ENCODE peak calls at places on chromosomes 5 and 9, in nine cellular contexts. One of them, this sample, is unnamed.

GRCh38 chr5:42621662-42622061 is 135.0 kb upstream of the CCDC152 start:
- DNase-seq in mesothelial cell of epicardium: no peak
- DNase-seq in HCT116: no peak
- DNase-seq in upper lobe of left lung: no peak
- DNase-seq in activated CD8-positive, alpha-beta T cell treated with anti-CD3 and anti-CD28 coated beads for 36 hours: no peak
- DNase-seq in psoas muscle: no peak
- DNase-seq in B cell: no peak
- DNase-seq in transverse colon: no peak
- DNase-seq in foreskin fibroblast: peak
- DNase-seq in this sample: no peak

GRCh38 chr5:141366016-141366896 is 2.3 kb downstream of the PCDHGA5 start:
- DNase-seq in mesothelial cell of epicardium: no peak
- DNase-seq in psoas muscle: no peak
- DNase-seq in activated CD8-positive, alpha-beta T cell treated with anti-CD3 and anti-CD28 coated beads for 36 hours: no peak
- DNase-seq in HCT116: no peak
- DNase-seq in upper lobe of left lung: no peak
- DNase-seq in transverse colon: no peak
- DNase-seq in B cell: no peak
- DNase-seq in foreskin fibroblast: no peak
- DNase-seq in this sample: no peak

GRCh38 chr9:78595200-78595945 is 298.4 kb downstream of the PSAT1 start:
- DNase-seq in foreskin fibroblast: peak
- DNase-seq in mesothelial cell of epicardium: no peak
- DNase-seq in B cell: no peak
- DNase-seq in HCT116: no peak
- DNase-seq in upper lobe of left lung: no peak
- DNase-seq in activated CD8-positive, alpha-beta T cell treated with anti-CD3 and anti-CD28 coated beads for 36 hours: no peak
- DNase-seq in psoas muscle: no peak
- DNase-seq in transverse colon: no peak
- DNase-seq in this sample: no peak

GRCh38 chr9:84597131-84597530 is 72.4 kb upstream of the NTRK2 start:
- DNase-seq in activated CD8-positive, alpha-beta T cell treated with anti-CD3 and anti-CD28 coated beads for 36 hours: no peak
- DNase-seq in upper lobe of left lung: no peak
- DNase-seq in HCT116: no peak
- DNase-seq in foreskin fibroblast: no peak
- DNase-seq in mesothelial cell of epicardium: no peak
- DNase-seq in transverse colon: no peak
- DNase-seq in psoas muscle: no peak
- DNase-seq in B cell: no peak
- DNase-seq in this sample: no peak

GRCh38 chr5:170296935-170297588 is 515 bp downstream of the LCP2 start:
- DNase-seq in HCT116: no peak
- DNase-seq in activated CD8-positive, alpha-beta T cell treated with anti-CD3 and anti-CD28 coated beads for 36 hours: no peak
- DNase-seq in transverse colon: no peak
- DNase-seq in upper lobe of left lung: no peak
- DNase-seq in psoas muscle: no peak
- DNase-seq in mesothelial cell of epicardium: no peak
- DNase-seq in foreskin fibroblast: no peak
- DNase-seq in B cell: no peak
- DNase-seq in this sample: no peak

GRCh38 chr9:126671983-126672382 is 58.3 kb downstream of the LMX1B start:
- DNase-seq in upper lobe of left lung: no peak
- DNase-seq in B cell: no peak
- DNase-seq in mesothelial cell of epicardium: no peak
- DNase-seq in foreskin fibroblast: no peak
- DNase-seq in transverse colon: no peak
- DNase-seq in psoas muscle: no peak
- DNase-seq in HCT116: no peak
- DNase-seq in activated CD8-positive, alpha-beta T cell treated with anti-CD3 and anti-CD28 coated beads for 36 hours: no peak
- DNase-seq in this sample: no peak

GRCh38 chr5:23389543-23390215 is 117.7 kb upstream of the PRDM9 start:
- DNase-seq in transverse colon: no peak
- DNase-seq in upper lobe of left lung: no peak
- DNase-seq in HCT116: no peak
- DNase-seq in activated CD8-positive, alpha-beta T cell treated with anti-CD3 and anti-CD28 coated beads for 36 hours: no peak
- DNase-seq in mesothelial cell of epicardium: no peak
- DNase-seq in B cell: no peak
- DNase-seq in foreskin fibroblast: no peak
- DNase-seq in psoas muscle: no peak
- DNase-seq in this sample: no peak

GRCh38 chr5:133523921-133524320 is 88.4 kb downstream of the FSTL4 start:
- DNase-seq in upper lobe of left lung: no peak
- DNase-seq in transverse colon: no peak
- DNase-seq in activated CD8-positive, alpha-beta T cell treated with anti-CD3 and anti-CD28 coated beads for 36 hours: no peak
- DNase-seq in foreskin fibroblast: no peak
- DNase-seq in HCT116: no peak
- DNase-seq in B cell: no peak
- DNase-seq in psoas muscle: no peak
- DNase-seq in mesothelial cell of epicardium: no peak
- DNase-seq in this sample: no peak

GRCh38 chr5:43120720-43121564 is at the start of gene ZNF131:
- DNase-seq in HCT116: peak
- DNase-seq in foreskin fibroblast: peak
- DNase-seq in psoas muscle: peak
- DNase-seq in upper lobe of left lung: peak
- DNase-seq in transverse colon: peak
- DNase-seq in mesothelial cell of epicardium: peak
- DNase-seq in activated CD8-positive, alpha-beta T cell treated with anti-CD3 and anti-CD28 coated beads for 36 hours: peak
- DNase-seq in B cell: peak
- DNase-seq in this sample: peak

GRCh38 chr9:16445141-16445920 is 425.1 kb downstream of the BNC2 start:
- DNase-seq in activated CD8-positive, alpha-beta T cell treated with anti-CD3 and anti-CD28 coated beads for 36 hours: no peak
- DNase-seq in transverse colon: no peak
- DNase-seq in HCT116: no peak
- DNase-seq in psoas muscle: no peak
- DNase-seq in foreskin fibroblast: peak
- DNase-seq in upper lobe of left lung: no peak
- DNase-seq in mesothelial cell of epicardium: no peak
- DNase-seq in B cell: no peak
- DNase-seq in this sample: no peak

GRCh38 chr9:89361031-89361430 is 42.7 kb downstream of the SECISBP2 start:
- DNase-seq in transverse colon: no peak
- DNase-seq in mesothelial cell of epicardium: no peak
- DNase-seq in activated CD8-positive, alpha-beta T cell treated with anti-CD3 and anti-CD28 coated beads for 36 hours: no peak
- DNase-seq in HCT116: no peak
- DNase-seq in foreskin fibroblast: no peak
- DNase-seq in B cell: peak
- DNase-seq in psoas muscle: no peak
- DNase-seq in upper lobe of left lung: no peak
- DNase-seq in this sample: no peak

GRCh38 chr9:34413229-34413852 is 36.6 kb upstream of the MYORG start:
- DNase-seq in upper lobe of left lung: no peak
- DNase-seq in psoas muscle: no peak
- DNase-seq in transverse colon: peak
- DNase-seq in foreskin fibroblast: peak
- DNase-seq in mesothelial cell of epicardium: peak
- DNase-seq in HCT116: no peak
- DNase-seq in activated CD8-positive, alpha-beta T cell treated with anti-CD3 and anti-CD28 coated beads for 36 hours: peak
- DNase-seq in B cell: no peak
- DNase-seq in this sample: peak

GRCh38 chr5:124748687-124749594 is 2.5 kb upstream of the ZNF608 start:
- DNase-seq in upper lobe of left lung: peak
- DNase-seq in mesothelial cell of epicardium: peak
- DNase-seq in foreskin fibroblast: peak
- DNase-seq in psoas muscle: peak
- DNase-seq in HCT116: peak
- DNase-seq in transverse colon: peak
- DNase-seq in activated CD8-positive, alpha-beta T cell treated with anti-CD3 and anti-CD28 coated beads for 36 hours: peak
- DNase-seq in B cell: peak
- DNase-seq in this sample: peak

GRCh38 chr5:68172314-68172713 is 43.2 kb upstream of the PIK3R1 start:
- DNase-seq in upper lobe of left lung: no peak
- DNase-seq in activated CD8-positive, alpha-beta T cell treated with anti-CD3 and anti-CD28 coated beads for 36 hours: no peak
- DNase-seq in transverse colon: no peak
- DNase-seq in B cell: no peak
- DNase-seq in HCT116: no peak
- DNase-seq in foreskin fibroblast: no peak
- DNase-seq in psoas muscle: peak
- DNase-seq in mesothelial cell of epicardium: no peak
- DNase-seq in this sample: no peak

GRCh38 chr9:118183571-118183970 is 479.4 kb downstream of the TLR4 start:
- DNase-seq in transverse colon: no peak
- DNase-seq in psoas muscle: no peak
- DNase-seq in HCT116: no peak
- DNase-seq in activated CD8-positive, alpha-beta T cell treated with anti-CD3 and anti-CD28 coated beads for 36 hours: no peak
- DNase-seq in B cell: no peak
- DNase-seq in upper lobe of left lung: no peak
- DNase-seq in mesothelial cell of epicardium: no peak
- DNase-seq in foreskin fibroblast: no peak
- DNase-seq in this sample: no peak

DNA sequence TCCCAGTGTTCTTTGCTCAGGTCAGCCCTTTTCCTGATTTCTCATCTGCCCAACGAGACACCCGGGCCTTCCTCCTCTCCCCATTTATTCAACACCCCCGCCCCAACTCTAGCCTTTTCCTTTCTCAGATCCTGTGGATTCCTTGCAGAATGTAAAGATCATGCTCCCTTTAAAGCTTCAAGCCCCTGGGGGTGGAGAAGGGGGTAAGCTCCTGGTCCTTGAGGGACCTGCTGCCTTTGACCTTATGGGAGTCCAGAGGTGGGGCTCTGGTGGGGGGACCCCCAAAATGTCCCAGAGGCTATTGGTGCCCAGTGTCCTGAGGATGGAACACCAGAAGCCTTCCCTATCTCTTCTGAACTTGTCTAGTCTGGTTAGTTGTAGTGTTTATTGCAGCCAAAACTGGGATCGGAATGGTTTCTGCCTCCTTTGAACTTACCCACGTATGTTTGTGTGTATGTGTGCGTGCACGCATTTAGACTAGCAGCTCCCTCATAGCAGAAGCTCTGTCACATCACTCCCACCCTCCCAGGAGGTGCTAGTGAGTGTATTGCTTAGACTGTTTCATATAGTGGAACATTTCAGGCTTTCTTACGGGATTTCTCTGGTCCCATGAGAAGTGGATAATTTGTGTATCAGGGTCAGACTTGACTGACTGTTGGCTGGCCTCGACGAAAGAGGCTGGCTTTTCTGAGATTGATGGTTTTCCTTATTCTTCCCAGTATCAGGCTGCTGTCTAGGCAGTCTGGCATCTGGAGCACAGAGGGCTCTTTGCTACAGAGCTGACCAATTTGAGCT is 1.1 kb downstream of the GALNT10 start:
- DNase-seq in psoas muscle: no peak
- DNase-seq in upper lobe of left lung: no peak
- DNase-seq in HCT116: no peak
- DNase-seq in mesothelial cell of epicardium: no peak
- DNase-seq in activated CD8-positive, alpha-beta T cell treated with anti-CD3 and anti-CD28 coated beads for 36 hours: peak
- DNase-seq in transverse colon: no peak
- DNase-seq in B cell: no peak
- DNase-seq in foreskin fibroblast: peak
- DNase-seq in this sample: no peak
- TF ChIP-seq CTCF in psoas muscle: no peak
- TF ChIP-seq CTCF in upper lobe of left lung: no peak
- TF ChIP-seq CTCF in HCT116: no peak
- TF ChIP-seq CTCF in mesothelial cell of epicardium: no peak
- TF ChIP-seq CTCF in activated CD8-positive, alpha-beta T cell treated with anti-CD3 and anti-CD28 coated beads for 36 hours: no peak
- TF ChIP-seq CTCF in transverse colon: no peak
- TF ChIP-seq CTCF in B cell: no peak
- TF ChIP-seq CTCF in foreskin fibroblast: peak
- TF ChIP-seq CTCF in this sample: no peak

DNA sequence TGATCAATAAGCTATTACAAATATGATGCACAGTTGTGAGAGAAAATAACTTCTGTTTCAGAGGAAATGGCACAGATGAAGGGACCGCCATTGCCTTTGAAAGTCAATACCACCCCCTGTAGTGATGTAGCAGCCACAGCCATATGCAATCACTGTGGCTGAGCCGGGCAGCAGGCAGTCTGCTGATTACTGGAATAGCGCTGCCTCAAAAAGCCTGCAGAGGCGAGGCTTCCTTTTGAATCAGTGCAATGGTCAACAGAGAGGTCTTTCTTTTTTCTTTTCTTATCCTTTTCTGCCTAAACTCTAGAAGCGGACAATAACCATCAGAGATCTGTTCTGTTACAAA is 265.1 kb upstream of the TAS2R1 start:
- DNase-seq in activated CD8-positive, alpha-beta T cell treated with anti-CD3 and anti-CD28 coated beads for 36 hours: no peak
- DNase-seq in mesothelial cell of epicardium: no peak
- DNase-seq in transverse colon: no peak
- DNase-seq in upper lobe of left lung: no peak
- DNase-seq in HCT116: no peak
- DNase-seq in B cell: no peak
- DNase-seq in foreskin fibroblast: no peak
- DNase-seq in psoas muscle: no peak
- DNase-seq in this sample: no peak
- TF ChIP-seq CTCF in activated CD8-positive, alpha-beta T cell treated with anti-CD3 and anti-CD28 coated beads for 36 hours: no peak
- TF ChIP-seq CTCF in mesothelial cell of epicardium: no peak
- TF ChIP-seq CTCF in transverse colon: no peak
- TF ChIP-seq CTCF in upper lobe of left lung: no peak
- TF ChIP-seq CTCF in HCT116: no peak
- TF ChIP-seq CTCF in B cell: no peak
- TF ChIP-seq CTCF in foreskin fibroblast: no peak
- TF ChIP-seq CTCF in psoas muscle: no peak
- TF ChIP-seq CTCF in this sample: no peak

GRCh38 chr9:105188746-105189145 is 55.7 kb upstream of the SLC44A1 start:
- DNase-seq in B cell: no peak
- DNase-seq in upper lobe of left lung: no peak
- DNase-seq in HCT116: no peak
- DNase-seq in mesothelial cell of epicardium: no peak
- DNase-seq in foreskin fibroblast: peak
- DNase-seq in activated CD8-positive, alpha-beta T cell treated with anti-CD3 and anti-CD28 coated beads for 36 hours: no peak
- DNase-seq in psoas muscle: no peak
- DNase-seq in transverse colon: no peak
- DNase-seq in this sample: no peak
- TF ChIP-seq CTCF in B cell: no peak
- TF ChIP-seq CTCF in upper lobe of left lung: no peak
- TF ChIP-seq CTCF in HCT116: no peak
- TF ChIP-seq CTCF in mesothelial cell of epicardium: no peak
- TF ChIP-seq CTCF in foreskin fibroblast: no peak
- TF ChIP-seq CTCF in activated CD8-positive, alpha-beta T cell treated with anti-CD3 and anti-CD28 coated beads for 36 hours: no peak
- TF ChIP-seq CTCF in psoas muscle: peak
- TF ChIP-seq CTCF in transverse colon: no peak
- TF ChIP-seq CTCF in this sample: no peak

GRCh38 chr5:78007232-78007631 is 231.1 kb upstream of the TBCA start:
- DNase-seq in HCT116: no peak
- DNase-seq in transverse colon: no peak
- DNase-seq in B cell: no peak
- DNase-seq in mesothelial cell of epicardium: no peak
- DNase-seq in activated CD8-positive, alpha-beta T cell treated with anti-CD3 and anti-CD28 coated beads for 36 hours: no peak
- DNase-seq in psoas muscle: no peak
- DNase-seq in upper lobe of left lung: no peak
- DNase-seq in foreskin fibroblast: no peak
- DNase-seq in this sample: no peak

GRCh38 chr5:78005021-78005785 is 229.1 kb upstream of the TBCA start:
- DNase-seq in foreskin fibroblast: no peak
- DNase-seq in B cell: no peak
- DNase-seq in psoas muscle: no peak
- DNase-seq in transverse colon: no peak
- DNase-seq in activated CD8-positive, alpha-beta T cell treated with anti-CD3 and anti-CD28 coated beads for 36 hours: no peak
- DNase-seq in mesothelial cell of epicardium: no peak
- DNase-seq in HCT116: no peak
- DNase-seq in upper lobe of left lung: no peak
- DNase-seq in this sample: no peak

GRCh38 chr5:78006449-78006848 is 230.3 kb upstream of the TBCA start:
- DNase-seq in foreskin fibroblast: no peak
- DNase-seq in transverse colon: no peak
- DNase-seq in mesothelial cell of epicardium: no peak
- DNase-seq in B cell: no peak
- DNase-seq in upper lobe of left lung: no peak
- DNase-seq in activated CD8-positive, alpha-beta T cell treated with anti-CD3 and anti-CD28 coated beads for 36 hours: no peak
- DNase-seq in HCT116: no peak
- DNase-seq in psoas muscle: no peak
- DNase-seq in this sample: no peak

GRCh38 chr5:78009937-78010527 is 233.9 kb upstream of the TBCA start:
- DNase-seq in psoas muscle: no peak
- DNase-seq in activated CD8-positive, alpha-beta T cell treated with anti-CD3 and anti-CD28 coated beads for 36 hours: no peak
- DNase-seq in HCT116: no peak
- DNase-seq in B cell: no peak
- DNase-seq in mesothelial cell of epicardium: no peak
- DNase-seq in upper lobe of left lung: no peak
- DNase-seq in foreskin fibroblast: peak
- DNase-seq in transverse colon: no peak
- DNase-seq in this sample: no peak

GRCh38 chr5:78008356-78008967 is 232.3 kb upstream of the TBCA start:
- DNase-seq in HCT116: peak
- DNase-seq in foreskin fibroblast: peak
- DNase-seq in transverse colon: no peak
- DNase-seq in mesothelial cell of epicardium: no peak
- DNase-seq in B cell: no peak
- DNase-seq in activated CD8-positive, alpha-beta T cell treated with anti-CD3 and anti-CD28 coated beads for 36 hours: peak
- DNase-seq in psoas muscle: no peak
- DNase-seq in upper lobe of left lung: no peak
- DNase-seq in this sample: no peak
- TF ChIP-seq CTCF in HCT116: peak
- TF ChIP-seq CTCF in foreskin fibroblast: peak
- TF ChIP-seq CTCF in transverse colon: peak
- TF ChIP-seq CTCF in mesothelial cell of epicardium: peak
- TF ChIP-seq CTCF in B cell: peak
- TF ChIP-seq CTCF in activated CD8-positive, alpha-beta T cell treated with anti-CD3 and anti-CD28 coated beads for 36 hours: peak
- TF ChIP-seq CTCF in psoas muscle: peak
- TF ChIP-seq CTCF in upper lobe of left lung: peak
- TF ChIP-seq CTCF in this sample: peak